ENCODE peak calls at places on chromosomes 2 and 18, in ten cellular contexts. L is SHP77; K is AG10803; D is activated CD4-positive, alpha-beta memory T cell treated with anti-CD3 and anti-CD28 coated beads, Interleukin-2, amount 10 ng/mL, durations not matched to agents 7 days and 5 days; N is activated CD4-positive, CD25-positive, alpha-beta regulatory T cell treated with anti-CD3 and anti-CD28 coated beads, Interleukin-2, amount 50 U/mL, for 72 hours; Z is retina; O is glutamatergic neuron; W is spleen; H is activated naive CD8-positive, alpha-beta T cell treated with anti-CD3 and anti-CD28 coated beads for 36 hours; T is T1000. F is an unnamed sample.

GRCh38 chr18:62236252-62236651 is 49.2 kb downstream of the RELCH start:
- DNase-seq in L (no peak), K (no peak), D (no peak), N (no peak), Z (no peak), O (no peak), W (no peak), H (no peak), T (no peak), F (no peak)

GRCh38 chr2:188434018-188434417 is 142.3 kb downstream of the GULP1 start:
- DNase-seq in L (no peak), K (no peak), D (no peak), N (no peak), Z (no peak), O (no peak), W (no peak), H (no peak), T (no peak), F (no peak)

GRCh38 chr2:221166283-221166682 is 405.8 kb downstream of the EPHA4 start:
- DNase-seq in L (no peak), K (peak; percentile 9), D (no peak), N (no peak), Z (peak; percentile 64), O (peak; percentile 44), W (no peak), H (no peak), T (no peak), F (no peak)

GRCh38 chr18:27184115-27185024 is 738 bp downstream of the CHST9 start:
- DNase-seq in L (no peak), K (no peak), D (no peak), N (no peak), Z (peak; percentile 39), O (peak; percentile 21), W (peak; percentile 67), H (no peak), T (no peak), F (no peak)

GRCh38 chr2:111138834-111139233 is 18.1 kb downstream of the BCL2L11 start:
- DNase-seq in L (no peak), K (no peak), D (no peak), N (no peak), Z (no peak), O (no peak), W (no peak), H (no peak), T (no peak), F (no peak)

GRCh38 chr18:8895987-8896619 is 190.7 kb downstream of the MTCL1 start:
- DNase-seq in L (no peak), K (peak; percentile 99), D (no peak), N (no peak), Z (no peak), O (no peak), W (no peak), H (no peak), T (no peak), F (no peak)

GRCh38 chr2:74896232-74896631 is 62.2 kb upstream of the POLE4 start:
- DNase-seq in L (no peak), K (no peak), D (no peak), N (no peak), Z (no peak), O (no peak), W (no peak), H (no peak), T (no peak), F (no peak)

GRCh38 chr18:56461151-56461550 is 177.2 kb downstream of the TXNL1 start:
- DNase-seq in L (no peak), K (no peak), D (no peak), N (no peak), Z (no peak), O (no peak), W (no peak), H (no peak), T (no peak), F (no peak)

GRCh38 chr18:28494151-28494550 is 317.2 kb upstream of the CDH2 start:
- DNase-seq in L (no peak), K (peak; percentile 91), D (no peak), N (no peak), Z (no peak), O (no peak), W (no peak), H (no peak), T (no peak), F (no peak)

GRCh38 chr2:191202209-191202721 is 42.9 kb upstream of the MYO1B start:
- DNase-seq in L (no peak), K (peak; percentile 89), D (no peak), N (no peak), Z (no peak), O (no peak), W (no peak), H (no peak), T (no peak), F (no peak)

GRCh38 chr2:36453652-36454051 is 98.1 kb downstream of the CRIM1 start:
- DNase-seq in L (no peak), K (no peak), D (no peak), N (no peak), Z (no peak), O (no peak), W (no peak), H (no peak), T (no peak), F (no peak)

GRCh38 chr2:98445167-98445522 is 487 bp downstream of the INPP4A start:
- DNase-seq in L (no peak), K (peak; percentile 19), D (peak; percentile 46), N (no peak), Z (peak; percentile 68), O (peak; percentile 50), W (peak; percentile 89), H (no peak), T (peak; percentile 11), F (no peak)

GRCh38 chr2:236047886-236048540 is 120.2 kb downstream of the GBX2 start:
- DNase-seq in L (no peak), K (no peak), D (no peak), N (no peak), Z (no peak), O (no peak), W (no peak), H (no peak), T (no peak), F (no peak)

GRCh38 chr2:109129921-109130725 is 1.1 kb downstream of the SH3RF3 start:
- DNase-seq in L (no peak), K (peak; percentile 49), D (no peak), N (no peak), Z (peak; percentile 51), O (no peak), W (peak; percentile 79), H (peak; percentile 39), T (no peak), F (no peak)

GRCh38 chr2:172783091-172783898 is 47.6 kb downstream of the RAPGEF4 start:
- DNase-seq in L (no peak), K (peak; percentile 96), D (no peak), N (no peak), Z (peak; percentile 24), O (no peak), W (no peak), H (no peak), T (peak; percentile 86), F (no peak)

GRCh38 chr2:68943581-68944568 is 8.8 kb downstream of the GKN2 start:
- DNase-seq in L (peak; percentile 82), K (peak; percentile 55), D (peak; percentile 50), N (peak; percentile 50), Z (peak; percentile 90), O (peak; percentile 68), W (no peak), H (peak; percentile 48), T (peak; percentile 44), F (no peak)

GRCh38 chr2:190343170-190343499 is 254 bp upstream of the INPP1 start:
- DNase-seq in L (no peak), K (no peak), D (no peak), N (peak; percentile 34), Z (no peak), O (no peak), W (no peak), H (no peak), T (no peak), F (no peak)

GRCh38 chr2:144471316-144472045 is 48.4 kb downstream of the ZEB2 start:
- DNase-seq in L (no peak), K (no peak), D (no peak), N (no peak), Z (no peak), O (no peak), W (no peak), H (no peak), T (no peak), F (no peak)

GRCh38 chr2:9478526-9478925 is 4.2 kb downstream of the IAH1 start:
- DNase-seq in L (no peak), K (no peak), D (no peak), N (no peak), Z (no peak), O (no peak), W (no peak), H (no peak), T (no peak), F (no peak)

GRCh38 chr2:190912731-190913130 is 32.1 kb downstream of the GLS start:
- DNase-seq in L (no peak), K (peak; percentile 48), D (no peak), N (no peak), Z (no peak), O (no peak), W (no peak), H (no peak), T (no peak), F (no peak)

GRCh38 chr18:58624011-58624410 is 4.9 kb downstream of the ALPK2 start:
- DNase-seq in L (no peak), K (no peak), D (no peak), N (no peak), Z (no peak), O (no peak), W (no peak), H (no peak), T (no peak), F (no peak)

GRCh38 chr2:1752751-1753150 is 8.4 kb upstream of the PXDN start:
- DNase-seq in L (peak; percentile 28), K (no peak), D (no peak), N (no peak), Z (no peak), O (no peak), W (no peak), H (no peak), T (no peak), F (no peak)

GRCh38 chr2:176385219-176385618 is 116.0 kb downstream of the MTX2 start:
- DNase-seq in L (no peak), K (peak; percentile 17), D (no peak), N (no peak), Z (no peak), O (no peak), W (no peak), H (no peak), T (no peak), F (no peak)

GRCh38 chr2:240585101-240585500 is 1.4 kb upstream of the CAPN10 start:
- DNase-seq in L (no peak), K (no peak), D (no peak), N (no peak), Z (no peak), O (peak; percentile 17), W (peak; percentile 79), H (no peak), T (no peak), F (no peak)

GRCh38 chr2:42052702-42053481 is 5.1 kb downstream of the PKDCC start:
- DNase-seq in L (no peak), K (no peak), D (no peak), N (no peak), Z (peak; percentile 40), O (no peak), W (peak; percentile 64), H (no peak), T (no peak), F (no peak)

GRCh38 chr18:51068111-51068510 is 38.1 kb downstream of the SMAD4 start:
- DNase-seq in L (no peak), K (peak; percentile 74), D (no peak), N (no peak), Z (no peak), O (no peak), W (no peak), H (no peak), T (no peak), F (no peak)

GRCh38 chr2:46144133-46144800 is 152.9 kb upstream of the EPAS1 start:
- DNase-seq in L (no peak), K (no peak), D (no peak), N (no peak), Z (no peak), O (no peak), W (no peak), H (peak; percentile 36), T (no peak), F (no peak)

GRCh38 chr2:11406492-11407381 is 59.2 kb downstream of the E2F6 start:
- DNase-seq in L (no peak), K (peak; percentile 87), D (no peak), N (no peak), Z (no peak), O (no peak), W (no peak), H (no peak), T (no peak), F (peak; percentile 19)